ENCODE peak calls at places on chromosomes 2 and 18, in seven cellular contexts. One of them, this sample, is unnamed.

GRCh38 chr2:216572582-216573578 is 60.3 kb upstream of the IGFBP2 start:
- DNase-seq in uterus: peak
- DNase-seq in AG10803: peak
- DNase-seq in lower leg skin: peak
- DNase-seq in gastrocnemius medialis: peak
- DNase-seq in GM12878: no peak
- DNase-seq in sigmoid colon: peak
- DNase-seq in this sample: peak

GRCh38 chr2:60536716-60537115 is 16.7 kb downstream of the BCL11A start:
- DNase-seq in sigmoid colon: no peak
- DNase-seq in gastrocnemius medialis: no peak
- DNase-seq in AG10803: peak
- DNase-seq in uterus: no peak
- DNase-seq in lower leg skin: no peak
- DNase-seq in GM12878: no peak
- DNase-seq in this sample: no peak

GRCh38 chr2:173456960-173457359 is 102.3 kb downstream of the CDCA7 start:
- DNase-seq in GM12878: no peak
- DNase-seq in AG10803: no peak
- DNase-seq in sigmoid colon: no peak
- DNase-seq in uterus: no peak
- DNase-seq in lower leg skin: no peak
- DNase-seq in gastrocnemius medialis: no peak
- DNase-seq in this sample: no peak

GRCh38 chr2:150672311-150672710 is 184.8 kb upstream of the RND3 start:
- DNase-seq in AG10803: peak
- DNase-seq in uterus: no peak
- DNase-seq in GM12878: no peak
- DNase-seq in sigmoid colon: no peak
- DNase-seq in gastrocnemius medialis: no peak
- DNase-seq in lower leg skin: no peak
- DNase-seq in this sample: no peak

GRCh38 chr2:158394453-158394852 is 62.1 kb downstream of the CCDC148 start:
- DNase-seq in lower leg skin: no peak
- DNase-seq in sigmoid colon: no peak
- DNase-seq in uterus: no peak
- DNase-seq in GM12878: no peak
- DNase-seq in gastrocnemius medialis: no peak
- DNase-seq in AG10803: peak
- DNase-seq in this sample: no peak

GRCh38 chr2:161599842-161600241 is 24.4 kb upstream of the SLC4A10 start:
- DNase-seq in gastrocnemius medialis: no peak
- DNase-seq in lower leg skin: no peak
- DNase-seq in sigmoid colon: no peak
- DNase-seq in AG10803: no peak
- DNase-seq in uterus: no peak
- DNase-seq in GM12878: no peak
- DNase-seq in this sample: no peak

GRCh38 chr2:227293531-227293930 is 31.5 kb upstream of the MFF start:
- DNase-seq in AG10803: no peak
- DNase-seq in sigmoid colon: no peak
- DNase-seq in uterus: no peak
- DNase-seq in lower leg skin: no peak
- DNase-seq in gastrocnemius medialis: no peak
- DNase-seq in GM12878: no peak
- DNase-seq in this sample: no peak

GRCh38 chr2:227164745-227165350 is 424 bp downstream of the COL4A3 start:
- DNase-seq in GM12878: no peak
- DNase-seq in uterus: no peak
- DNase-seq in sigmoid colon: no peak
- DNase-seq in AG10803: no peak
- DNase-seq in gastrocnemius medialis: peak
- DNase-seq in lower leg skin: no peak
- DNase-seq in this sample: no peak

GRCh38 chr18:40612356-40612755 is 1342.7 kb upstream of the PIK3C3 start:
- DNase-seq in sigmoid colon: no peak
- DNase-seq in GM12878: no peak
- DNase-seq in lower leg skin: no peak
- DNase-seq in AG10803: no peak
- DNase-seq in uterus: no peak
- DNase-seq in gastrocnemius medialis: no peak
- DNase-seq in this sample: no peak

GRCh38 chr2:11103984-11104793 is 51.1 kb upstream of the SLC66A3 start:
- DNase-seq in uterus: no peak
- DNase-seq in gastrocnemius medialis: no peak
- DNase-seq in AG10803: no peak
- DNase-seq in lower leg skin: no peak
- DNase-seq in GM12878: peak
- DNase-seq in sigmoid colon: no peak
- DNase-seq in this sample: peak

GRCh38 chr2:20231632-20232031 is 6.7 kb upstream of the SDC1 start:
- DNase-seq in sigmoid colon: no peak
- DNase-seq in gastrocnemius medialis: no peak
- DNase-seq in uterus: no peak
- DNase-seq in AG10803: peak
- DNase-seq in lower leg skin: peak
- DNase-seq in GM12878: no peak
- DNase-seq in this sample: no peak

GRCh38 chr18:75454022-75454795 is 26.7 kb upstream of the SMIM21 start:
- DNase-seq in uterus: no peak
- DNase-seq in AG10803: no peak
- DNase-seq in gastrocnemius medialis: no peak
- DNase-seq in sigmoid colon: no peak
- DNase-seq in lower leg skin: no peak
- DNase-seq in GM12878: no peak
- DNase-seq in this sample: no peak

GRCh38 chr2:225100856-225101294 is 58.6 kb upstream of the DOCK10 start:
- DNase-seq in uterus: no peak
- DNase-seq in lower leg skin: no peak
- DNase-seq in sigmoid colon: no peak
- DNase-seq in gastrocnemius medialis: no peak
- DNase-seq in GM12878: no peak
- DNase-seq in AG10803: peak
- DNase-seq in this sample: no peak

GRCh38 chr2:216590780-216591179 is 42.4 kb upstream of the IGFBP2 start:
- DNase-seq in lower leg skin: no peak
- DNase-seq in GM12878: no peak
- DNase-seq in sigmoid colon: no peak
- DNase-seq in gastrocnemius medialis: no peak
- DNase-seq in AG10803: peak
- DNase-seq in uterus: peak
- DNase-seq in this sample: no peak

GRCh38 chr2:72129676-72130340 is 17.9 kb downstream of the CYP26B1 start:
- DNase-seq in GM12878: no peak
- DNase-seq in gastrocnemius medialis: no peak
- DNase-seq in AG10803: peak
- DNase-seq in uterus: no peak
- DNase-seq in lower leg skin: no peak
- DNase-seq in sigmoid colon: no peak
- DNase-seq in this sample: peak

GRCh38 chr2:97267411-97268074 is 154.6 kb downstream of the ANKRD36 start:
- DNase-seq in uterus: peak
- DNase-seq in GM12878: no peak
- DNase-seq in AG10803: no peak
- DNase-seq in sigmoid colon: peak
- DNase-seq in gastrocnemius medialis: no peak
- DNase-seq in lower leg skin: peak
- DNase-seq in this sample: peak

GRCh38 chr18:13570856-13571495 is 155.4 kb downstream of the FAM210A start:
- DNase-seq in AG10803: peak
- DNase-seq in uterus: no peak
- DNase-seq in lower leg skin: no peak
- DNase-seq in GM12878: no peak
- DNase-seq in gastrocnemius medialis: no peak
- DNase-seq in sigmoid colon: no peak
- DNase-seq in this sample: peak

DNA sequence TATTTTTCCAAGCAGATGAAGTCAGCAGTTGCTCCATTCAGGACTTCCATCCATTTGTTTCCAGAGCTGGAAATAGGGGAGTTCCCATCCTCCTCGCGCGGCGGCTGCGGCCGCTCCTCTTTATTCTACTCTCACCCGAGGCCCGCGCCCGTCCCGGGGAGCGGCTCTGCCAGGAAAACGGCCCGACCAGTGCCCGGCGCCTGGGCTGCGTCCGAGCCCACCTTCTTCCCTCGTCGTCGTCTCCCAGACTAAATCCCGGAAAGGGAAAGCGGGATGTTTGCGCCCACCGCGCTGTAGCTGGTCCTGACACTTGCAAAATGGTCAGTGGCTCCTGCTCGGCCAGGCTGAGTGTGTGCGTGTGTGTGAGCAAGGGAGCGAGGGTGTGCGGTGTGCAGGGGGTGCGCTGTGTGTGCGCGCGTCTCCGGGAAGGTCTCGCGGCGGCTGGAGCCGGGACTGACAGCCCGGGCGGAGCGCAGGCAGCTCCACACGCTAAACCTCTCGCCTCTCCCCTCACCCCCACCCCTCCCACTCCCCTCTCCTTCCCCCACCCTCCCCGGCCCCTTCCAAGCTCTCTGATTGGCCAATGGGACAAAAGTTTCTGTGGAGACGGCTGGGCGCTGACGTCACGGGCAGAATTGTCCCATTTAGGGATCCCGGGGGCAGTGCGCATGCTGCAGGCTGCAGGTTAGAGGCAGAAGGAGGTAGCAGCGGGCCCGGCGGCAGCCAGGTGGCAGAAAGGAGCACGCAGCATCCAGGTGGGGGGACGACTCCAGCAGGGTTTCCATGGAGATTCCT is at the start of gene NOL4:
- DNase-seq in uterus: peak
- DNase-seq in gastrocnemius medialis: no peak
- DNase-seq in AG10803: no peak
- DNase-seq in lower leg skin: no peak
- DNase-seq in sigmoid colon: peak
- DNase-seq in GM12878: no peak
- DNase-seq in this sample: no peak
- TF ChIP-seq CTCF in uterus: no peak
- TF ChIP-seq CTCF in gastrocnemius medialis: no peak
- TF ChIP-seq CTCF in AG10803: no peak
- TF ChIP-seq CTCF in lower leg skin: no peak
- TF ChIP-seq CTCF in sigmoid colon: no peak
- TF ChIP-seq CTCF in GM12878: peak
- TF ChIP-seq CTCF in this sample: no peak

GRCh38 chr18:55265130-55265675 is 305.9 kb upstream of the CCDC68 start:
- DNase-seq in gastrocnemius medialis: no peak
- DNase-seq in sigmoid colon: no peak
- DNase-seq in AG10803: no peak
- DNase-seq in GM12878: no peak
- DNase-seq in lower leg skin: no peak
- DNase-seq in uterus: no peak
- DNase-seq in this sample: no peak

GRCh38 chr18:55265916-55266488 is 306.7 kb upstream of the CCDC68 start:
- DNase-seq in GM12878: peak
- DNase-seq in sigmoid colon: no peak
- DNase-seq in lower leg skin: no peak
- DNase-seq in AG10803: no peak
- DNase-seq in uterus: no peak
- DNase-seq in gastrocnemius medialis: no peak
- DNase-seq in this sample: no peak

GRCh38 chr18:55268146-55268545 is 308.9 kb upstream of the CCDC68 start:
- DNase-seq in lower leg skin: no peak
- DNase-seq in gastrocnemius medialis: no peak
- DNase-seq in GM12878: peak
- DNase-seq in sigmoid colon: no peak
- DNase-seq in AG10803: no peak
- DNase-seq in uterus: no peak
- DNase-seq in this sample: no peak

GRCh38 chr18:55268629-55269275 is 309.5 kb upstream of the CCDC68 start:
- DNase-seq in GM12878: peak
- DNase-seq in uterus: no peak
- DNase-seq in AG10803: no peak
- DNase-seq in gastrocnemius medialis: no peak
- DNase-seq in sigmoid colon: no peak
- DNase-seq in lower leg skin: no peak
- DNase-seq in this sample: no peak

GRCh38 chr18:55266981-55267380 is 307.7 kb upstream of the CCDC68 start:
- DNase-seq in AG10803: peak
- DNase-seq in gastrocnemius medialis: no peak
- DNase-seq in GM12878: no peak
- DNase-seq in sigmoid colon: no peak
- DNase-seq in uterus: no peak
- DNase-seq in lower leg skin: no peak
- DNase-seq in this sample: no peak
- TF ChIP-seq CTCF in AG10803: no peak
- TF ChIP-seq CTCF in gastrocnemius medialis: no peak
- TF ChIP-seq CTCF in GM12878: no peak
- TF ChIP-seq CTCF in sigmoid colon: no peak
- TF ChIP-seq CTCF in uterus: no peak
- TF ChIP-seq CTCF in lower leg skin: no peak
- TF ChIP-seq CTCF in this sample: no peak

GRCh38 chr18:7568426-7568825 is 1.3 kb downstream of the PTPRM start:
- DNase-seq in lower leg skin: no peak
- DNase-seq in gastrocnemius medialis: peak
- DNase-seq in sigmoid colon: peak
- DNase-seq in uterus: peak
- DNase-seq in AG10803: peak
- DNase-seq in GM12878: no peak
- DNase-seq in this sample: peak
- TF ChIP-seq CTCF in lower leg skin: no peak
- TF ChIP-seq CTCF in gastrocnemius medialis: no peak
- TF ChIP-seq CTCF in sigmoid colon: no peak
- TF ChIP-seq CTCF in uterus: no peak
- TF ChIP-seq CTCF in AG10803: no peak
- TF ChIP-seq CTCF in GM12878: no peak
- TF ChIP-seq CTCF in this sample: no peak

GRCh38 chr2:118842687-118843491 is 4.6 kb downstream of the EN1 start:
- DNase-seq in sigmoid colon: no peak
- DNase-seq in gastrocnemius medialis: no peak
- DNase-seq in GM12878: no peak
- DNase-seq in AG10803: no peak
- DNase-seq in lower leg skin: no peak
- DNase-seq in uterus: no peak
- DNase-seq in this sample: no peak
- TF ChIP-seq CTCF in sigmoid colon: no peak
- TF ChIP-seq CTCF in gastrocnemius medialis: no peak
- TF ChIP-seq CTCF in GM12878: no peak
- TF ChIP-seq CTCF in AG10803: no peak
- TF ChIP-seq CTCF in lower leg skin: no peak
- TF ChIP-seq CTCF in uterus: no peak
- TF ChIP-seq CTCF in this sample: no peak

DNA sequence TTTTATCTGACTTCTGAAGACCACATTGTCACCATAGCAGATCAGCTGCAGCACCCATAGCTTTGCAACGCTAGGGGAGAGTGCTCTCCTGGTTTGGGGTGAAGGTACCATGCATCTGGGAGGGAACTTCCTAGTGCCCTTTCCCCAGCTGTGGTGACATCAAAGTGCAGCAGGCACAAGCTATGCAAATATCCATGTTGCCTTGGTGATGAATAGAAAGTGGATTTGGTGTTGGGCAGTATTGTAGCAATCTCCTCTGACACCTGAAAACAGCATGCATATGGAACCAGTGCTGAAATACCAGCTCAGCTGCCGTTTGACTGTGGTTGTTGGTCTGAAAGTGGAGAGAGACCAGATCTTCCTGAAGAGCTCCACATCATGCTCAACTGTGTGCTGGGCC is 37.1 kb downstream of the BCL2L11 start:
- DNase-seq in GM12878: peak
- DNase-seq in AG10803: no peak
- DNase-seq in gastrocnemius medialis: no peak
- DNase-seq in uterus: no peak
- DNase-seq in sigmoid colon: no peak
- DNase-seq in lower leg skin: no peak
- DNase-seq in this sample: no peak
- TF ChIP-seq CTCF in GM12878: peak
- TF ChIP-seq CTCF in AG10803: no peak
- TF ChIP-seq CTCF in gastrocnemius medialis: no peak
- TF ChIP-seq CTCF in uterus: no peak
- TF ChIP-seq CTCF in sigmoid colon: no peak
- TF ChIP-seq CTCF in lower leg skin: no peak
- TF ChIP-seq CTCF in this sample: no peak

GRCh38 chr2:26244479-26245230 is at the start of the genes HADHA and HADHB:
- DNase-seq in lower leg skin: peak
- DNase-seq in gastrocnemius medialis: peak
- DNase-seq in AG10803: peak
- DNase-seq in uterus: peak
- DNase-seq in sigmoid colon: peak
- DNase-seq in GM12878: peak
- DNase-seq in this sample: peak
- TF ChIP-seq CTCF in lower leg skin: no peak
- TF ChIP-seq CTCF in gastrocnemius medialis: no peak
- TF ChIP-seq CTCF in AG10803: peak
- TF ChIP-seq CTCF in uterus: peak
- TF ChIP-seq CTCF in sigmoid colon: no peak
- TF ChIP-seq CTCF in GM12878: peak
- TF ChIP-seq CTCF in this sample: no peak